ENCODE peak calls at places on chromosomes 3 and 15, in four cellular contexts. I, G, H and Z are unnamed samples.

GRCh38 chr3:168024537-168024941 is 71.2 kb downstream of the GOLIM4 start:
- DNase-seq in I (no peak), H (no peak), G (no peak), Z (peak)

GRCh38 chr3:122092460-122093165 is 37.5 kb downstream of the CD86 start:
- DNase-seq in H (no peak), I (peak), G (no peak), Z (peak)

GRCh38 chr15:41659190-41659589 is 1.0 kb upstream of the MGA start:
- DNase-seq in G (no peak), H (no peak), I (peak), Z (no peak)

GRCh38 chr3:36210840-36211655 is 169.3 kb upstream of the STAC start:
- DNase-seq in I (no peak), G (no peak), H (no peak), Z (no peak)

GRCh38 chr15:101250331-101250730 is 1.5 kb downstream of the CHSY1 start:
- DNase-seq in I (no peak), H (no peak), G (no peak), Z (peak)

GRCh38 chr3:149784064-149784704 is 8.2 kb downstream of the ANKUB1 start:
- DNase-seq in G (no peak), I (no peak), H (no peak), Z (peak)

GRCh38 chr15:79433610-79434009 is 1.5 kb downstream of the MINAR1 start:
- DNase-seq in G (no peak), I (no peak), H (no peak), Z (no peak)

GRCh38 chr15:87711011-87711410 is 545.5 kb downstream of the NTRK3 start:
- DNase-seq in I (no peak), H (no peak), G (no peak), Z (peak)

GRCh38 chr15:65334586-65335231 is 30.2 kb downstream of the RNU5B-1 start:
- DNase-seq in I (no peak), H (no peak), G (no peak), Z (no peak)

GRCh38 chr3:60010778-60011177 is 961.0 kb upstream of the CFAP20DC start:
- DNase-seq in I (no peak), G (no peak), H (no peak), Z (no peak)

GRCh38 chr3:119323401-119324107 is 29.4 kb downstream of the ARHGAP31 start:
- DNase-seq in H (no peak), I (no peak), G (no peak), Z (no peak)

DNA sequence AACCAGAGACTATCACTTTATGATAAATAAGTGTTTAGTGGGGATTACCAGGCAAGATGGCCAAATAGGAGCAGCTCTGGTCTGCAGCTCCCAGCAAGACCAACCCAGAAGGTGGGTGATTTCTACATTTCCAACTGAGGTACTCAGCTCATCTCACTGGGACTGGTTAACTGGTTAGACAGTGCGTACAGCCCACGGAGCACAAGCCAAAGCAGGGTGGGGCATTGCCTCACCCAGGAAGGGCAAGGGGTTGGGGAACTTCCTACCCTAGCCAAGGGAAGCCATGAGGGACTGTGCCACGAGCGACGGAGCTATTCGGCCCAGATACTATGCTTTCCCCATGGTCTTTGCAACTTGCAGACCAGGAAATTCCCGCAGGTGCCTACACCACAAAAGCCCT is 171.0 kb downstream of the CTNNB1 start:
- DNase-seq in G (no peak), H (no peak), I (no peak), Z (no peak)
- H2AFZ ChIP-seq in G (no peak), H (no peak), I (no peak), Z (no peak)

DNA sequence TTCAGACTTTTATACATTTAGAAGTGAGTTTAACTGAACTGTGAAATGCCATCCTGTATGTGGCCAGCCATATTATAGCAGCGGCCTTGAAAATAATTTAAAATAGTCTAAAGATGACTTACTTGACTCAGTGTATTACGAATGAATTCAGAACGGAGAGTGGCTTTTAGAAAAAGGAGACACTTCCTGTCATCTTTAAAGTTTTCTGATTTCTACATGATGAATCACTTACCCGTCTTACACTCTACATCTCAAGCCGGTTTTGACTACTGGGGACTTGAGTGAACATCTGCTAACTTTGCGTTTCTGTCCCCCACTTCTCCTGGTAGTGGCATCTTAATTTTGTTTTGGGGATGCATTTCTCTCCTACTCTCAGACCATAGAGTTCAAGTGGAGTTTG is 175.3 kb upstream of the CADPS start:
- DNase-seq in I (no peak), H (no peak), G (no peak), Z (no peak)
- TF ChIP-seq MAFK in I (no peak), H (no peak), G (no peak), Z (no peak)

GRCh38 chr15:39778031-39778430 is 4.6 kb downstream of the FSIP1 start:
- DNase-seq in I (peak), G (no peak), H (no peak), Z (no peak)
- H2AFZ ChIP-seq in I (peak), G (no peak), H (peak), Z (no peak)

GRCh38 chr3:13278783-13279531 is 141.2 kb downstream of the NUP210 start:
- DNase-seq in I (no peak), H (no peak), G (no peak), Z (peak)
- TF ChIP-seq MAFK in I (no peak), H (no peak), G (no peak), Z (no peak)

DNA sequence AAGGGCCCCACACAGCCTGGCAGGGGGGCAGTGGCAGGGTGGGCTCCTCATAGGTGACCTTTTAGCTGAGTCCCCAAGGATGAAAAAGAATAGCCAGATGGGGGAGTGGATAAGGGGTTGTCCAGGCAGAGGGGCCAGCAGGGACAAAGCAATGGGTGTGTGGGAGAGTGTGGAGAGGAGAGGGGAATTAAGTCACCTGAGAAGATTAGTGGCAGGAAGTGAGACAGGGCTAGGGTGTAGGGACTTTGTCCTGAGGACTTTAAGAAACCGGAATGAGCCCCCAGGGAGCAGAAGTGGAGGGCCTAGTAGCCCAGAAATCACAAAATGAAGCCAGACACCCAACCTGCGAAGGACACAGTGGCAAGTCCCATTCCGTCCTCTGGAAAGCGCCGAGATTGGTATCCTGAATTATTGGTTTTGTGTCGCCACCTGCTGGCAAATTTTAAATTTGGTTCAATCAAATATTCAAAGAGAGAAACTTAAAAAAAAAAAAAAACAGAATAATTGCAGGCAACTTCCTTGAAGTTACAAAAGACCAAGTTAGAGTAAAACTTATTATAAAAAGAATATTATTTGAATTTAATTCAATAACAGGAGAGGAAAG is 78.1 kb upstream of the SLC25A36 start:
- DNase-seq in H (peak), I (peak), G (peak), Z (peak)
- H2AFZ ChIP-seq in H (peak), I (no peak), G (no peak), Z (no peak)

GRCh38 chr3:76132154-76132470 is 346.8 kb upstream of the ZNF717 start:
- DNase-seq in I (no peak), G (no peak), H (no peak), Z (no peak)
- TF ChIP-seq MAFK in I (no peak), G (no peak), H (no peak), Z (no peak)